ENCODE peak calls at places on chromosomes 1 and 21, in seven cellular contexts. M is PC-3, X is GM23248, O is fibroblast of lung, T is mammary epithelial cell, N is keratinocyte, R is HCT116. B is an unnamed sample.

GRCh38 chr1:45479039-45479748 is 11.8 kb downstream of the TESK2 start:
- DNase-seq in M (no peak), X (no peak), O (no peak), T (no peak), N (no peak), R (no peak), B (no peak)

GRCh38 chr21:41614456-41615010 is 106.6 kb upstream of the TMPRSS2 start:
- DNase-seq in M (no peak), X (no peak), O (peak; percentile 27), T (no peak), N (no peak), R (no peak), B (no peak)

GRCh38 chr1:6246497-6247295 is 2.7 kb downstream of the HES3 start:
- DNase-seq in M (peak; percentile 94), X (peak; percentile 75), O (peak; percentile 57), T (peak; percentile 47), N (peak; percentile 45), R (peak; percentile 49), B (peak; percentile 72)

GRCh38 chr1:36472656-36473055 is 8.5 kb upstream of the MRPS15 start:
- DNase-seq in M (no peak), X (no peak), O (no peak), T (no peak), N (no peak), R (no peak), B (no peak)

GRCh38 chr1:89708727-89709375 is 75.9 kb downstream of the LRRC8C start:
- DNase-seq in M (no peak), X (no peak), O (peak; percentile 55), T (no peak), N (no peak), R (no peak), B (no peak)

GRCh38 chr1:74504125-74505065 is 8.0 kb downstream of the LRRC53 start:
- DNase-seq in M (peak; percentile 72), X (peak; percentile 58), O (peak; percentile 44), T (peak; percentile 19), N (no peak), R (peak; percentile 19), B (no peak)

GRCh38 chr1:24551910-24552571 is 3.8 kb upstream of the NCMAP start:
- DNase-seq in M (no peak), X (peak; percentile 10), O (peak; percentile 14), T (no peak), N (no peak), R (no peak), B (no peak)

GRCh38 chr1:175833502-175833901 is 90.1 kb upstream of the TNR start:
- DNase-seq in M (no peak), X (no peak), O (no peak), T (no peak), N (no peak), R (no peak), B (no peak)

GRCh38 chr1:25809283-25809926 is 9.4 kb downstream of the SELENON start:
- DNase-seq in M (no peak), X (no peak), O (no peak), T (no peak), N (no peak), R (no peak), B (no peak)

GRCh38 chr1:25813071-25813733 is 6.6 kb upstream of the MTFR1L start:
- DNase-seq in M (no peak), X (no peak), O (no peak), T (no peak), N (no peak), R (no peak), B (no peak)

GRCh38 chr1:25810341-25811299 is 9.1 kb upstream of the MTFR1L start:
- DNase-seq in M (peak; percentile 62), X (peak; percentile 67), O (no peak), T (no peak), N (no peak), R (no peak), B (peak; percentile 71)

GRCh38 chr1:25809929-25810328 is 9.8 kb upstream of the MTFR1L start:
- DNase-seq in M (no peak), X (no peak), O (no peak), T (no peak), N (no peak), R (no peak), B (no peak)

DNA sequence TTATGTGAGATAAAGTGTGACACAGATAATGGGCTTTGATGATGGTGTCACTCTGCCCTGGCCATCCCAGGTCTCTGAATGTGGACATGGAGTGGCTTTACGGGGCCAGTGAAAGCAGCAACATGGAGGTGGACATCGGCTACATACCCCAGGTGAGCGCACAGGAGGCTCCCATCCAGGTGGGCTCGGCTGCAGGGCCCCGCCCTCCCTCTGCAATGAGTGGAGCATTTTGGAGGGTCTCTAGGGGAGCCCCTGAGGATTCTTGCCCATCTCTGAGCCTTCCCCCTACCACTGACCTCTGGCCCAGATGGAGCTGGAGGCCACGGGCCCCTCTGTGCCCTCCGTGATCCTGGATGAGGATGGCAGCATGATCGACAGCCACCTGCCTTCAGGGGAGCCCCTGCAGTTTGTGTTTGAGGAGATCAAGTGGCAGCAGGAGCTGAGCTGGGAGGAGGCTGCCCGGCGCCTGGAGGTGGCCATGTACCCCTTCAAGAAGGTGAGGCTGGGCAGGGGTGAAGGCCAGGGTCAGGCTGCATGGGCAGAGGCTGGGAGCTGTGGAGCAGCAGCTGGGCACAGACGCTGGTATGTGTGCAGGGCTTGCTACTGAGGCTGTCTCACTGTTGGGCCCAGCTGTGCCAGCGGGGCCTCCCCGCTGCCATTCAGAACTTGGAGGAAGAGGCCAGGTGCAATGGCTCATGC is 8.2 kb upstream of the MTFR1L start:
- DNase-seq in M (no peak), X (no peak), O (no peak), T (no peak), N (no peak), R (no peak), B (no peak)
- TF ChIP-seq EZH2 in M (no peak), X (no peak), O (no peak), T (no peak), N (no peak), R (no peak), B (no peak)

DNA sequence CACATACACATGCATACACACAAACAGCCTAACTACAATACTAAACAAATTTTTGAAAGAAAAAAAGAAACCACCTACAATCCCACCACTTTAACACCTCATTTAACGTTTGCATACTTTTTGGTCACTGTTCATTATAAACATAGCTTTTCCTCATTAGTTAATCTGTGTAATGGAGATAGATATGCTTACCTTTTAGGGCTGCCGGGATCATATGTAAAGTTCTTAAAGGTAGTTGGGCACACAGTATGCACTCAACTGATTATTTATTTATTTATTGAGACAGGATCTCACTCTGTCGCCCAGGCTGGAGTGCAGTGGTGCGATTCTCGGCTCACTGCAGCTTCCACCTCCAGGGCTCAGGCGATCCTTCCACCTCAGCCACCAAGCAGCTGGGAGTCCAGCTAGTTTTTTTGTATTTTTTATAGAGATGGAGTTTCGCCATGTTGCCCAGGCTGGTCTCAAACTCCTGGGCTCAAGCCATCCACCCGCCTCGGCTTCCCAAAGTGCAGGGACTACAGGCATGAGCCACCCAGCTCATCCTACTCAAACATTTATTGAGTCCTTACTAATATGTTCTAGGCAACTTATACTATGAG is 694 bp upstream of the BCL10 start:
- DNase-seq in M (no peak), X (no peak), O (no peak), T (no peak), N (no peak), R (no peak), B (no peak)
- H2AFZ ChIP-seq in M (peak overlapping the region; percentile 26), X (peak overlapping the region; percentile 77), O (no peak overlapping the region), T (peak overlapping the region; percentile 13), N (no peak overlapping the region), R (no peak overlapping the region), B (peak overlapping the region; percentile 66)

GRCh38 chr1:9490605-9491339 is 48.5 kb upstream of the SLC25A33 start:
- DNase-seq in M (peak; percentile 87), X (peak; percentile 88), O (peak; percentile 65), T (peak; percentile 59), N (no peak), R (peak; percentile 71), B (peak; percentile 55)

GRCh38 chr1:9495854-9496374 is 43.4 kb upstream of the SLC25A33 start:
- DNase-seq in M (no peak), X (no peak), O (no peak), T (no peak), N (no peak), R (no peak), B (no peak)

GRCh38 chr1:9493326-9493725 is 45.9 kb upstream of the SLC25A33 start:
- DNase-seq in M (no peak), X (no peak), O (no peak), T (no peak), N (no peak), R (no peak), B (no peak)

GRCh38 chr1:9500756-9501754 is 38.2 kb upstream of the SLC25A33 start:
- DNase-seq in M (no peak), X (no peak), O (no peak), T (no peak), N (no peak), R (no peak), B (no peak)

DNA sequence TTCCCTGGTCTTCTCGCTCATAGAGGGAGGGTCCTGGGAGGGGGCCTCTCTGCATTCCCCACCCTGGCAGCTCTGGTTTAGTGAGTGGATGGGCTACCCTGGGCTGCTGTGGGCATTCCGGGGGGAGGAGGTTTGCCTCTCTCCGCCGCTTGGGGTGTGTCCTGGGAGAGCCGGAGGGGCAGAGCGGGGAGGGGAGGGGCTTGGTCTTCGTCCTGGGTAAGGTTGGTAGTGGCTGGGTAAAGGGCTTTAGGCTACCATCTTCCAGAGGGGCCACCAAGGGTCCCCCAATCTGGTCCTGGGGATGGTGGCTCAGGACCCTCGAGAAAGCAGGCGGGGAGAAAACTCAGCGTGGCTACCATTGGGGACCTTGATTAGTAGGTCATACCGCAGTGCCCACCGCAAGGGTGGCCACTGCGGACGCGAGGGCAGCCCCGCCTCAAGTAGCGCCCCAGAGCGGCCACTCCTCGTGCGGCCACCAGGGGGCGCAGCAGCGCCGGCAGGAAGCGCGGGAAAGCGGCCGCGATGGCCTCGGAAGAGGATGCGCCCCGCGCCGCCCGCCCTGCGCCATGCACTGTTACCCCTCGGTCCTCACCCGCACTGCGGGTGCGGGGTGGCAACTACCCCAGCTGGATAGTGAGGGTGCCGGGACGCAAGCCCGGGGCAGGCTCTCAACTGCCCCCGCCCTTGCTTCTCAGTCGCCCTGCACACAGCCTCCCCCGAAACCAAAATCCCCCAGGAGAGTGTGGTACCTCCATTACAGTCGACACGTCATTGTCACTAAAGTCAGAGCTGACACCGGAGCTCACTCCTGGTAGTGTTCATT is 44.1 kb upstream of the SLC25A33 start:
- DNase-seq in M (peak; percentile 67), X (peak; percentile 67), O (peak; percentile 30), T (peak; percentile 14), N (no peak), R (peak; percentile 38), B (peak; percentile 55)
- TF ChIP-seq EZH2 in M (no peak), X (no peak), O (no peak), T (no peak), N (no peak), R (no peak), B (no peak)

GRCh38 chr1:69567847-69568434 is at the start of gene LRRC7:
- DNase-seq in M (no peak), X (peak; percentile 31), O (peak; percentile 23), T (peak; percentile 32), N (no peak), R (no peak), B (no peak)

GRCh38 chr1:69572921-69573320 is 5.2 kb downstream of the LRRC7 start:
- DNase-seq in M (no peak), X (no peak), O (peak; percentile 1), T (no peak), N (no peak), R (no peak), B (no peak)

GRCh38 chr1:69569983-69570755 is 2.4 kb downstream of the LRRC7 start:
- DNase-seq in M (no peak), X (no peak), O (peak; percentile 43), T (no peak), N (no peak), R (no peak), B (no peak)

GRCh38 chr1:69568435-69569280 is 936 bp downstream of the LRRC7 start:
- DNase-seq in M (no peak), X (peak; percentile 34), O (peak; percentile 1), T (peak; percentile 7), N (no peak), R (no peak), B (no peak)

GRCh38 chr1:69569281-69569970 is 1.7 kb downstream of the LRRC7 start:
- DNase-seq in M (no peak), X (no peak), O (peak; percentile 4), T (no peak), N (no peak), R (no peak), B (no peak)
- H2AFZ ChIP-seq in M (no peak overlapping the region), X (no peak overlapping the region), O (no peak overlapping the region), T (peak overlapping the region; percentile 41), N (peak overlapping the region; percentile 69), R (no peak overlapping the region), B (no peak overlapping the region)